ENCODE peak calls at places on chromosomes 5 and 9, in six cellular contexts. T, P, O, C, X and V are unnamed samples.

GRCh38 chr9:95481000-95481399 is 35.8 kb downstream of the PTCH1 start:
- DNase-seq in C (no peak), T (no peak), P (no peak), O (no peak), X (no peak), V (peak; percentile 57)

GRCh38 chr9:82722556-82722955 is 340.4 kb downstream of the RASEF start:
- DNase-seq in P (no peak), C (no peak), X (no peak), T (no peak), O (no peak), V (no peak)

GRCh38 chr5:34522599-34523381 is 133.3 kb upstream of the RAI14 start:
- DNase-seq in T (peak; percentile 36), C (no peak), O (peak; percentile 74), P (peak; percentile 68), X (peak; percentile 54), V (peak; percentile 84)

GRCh38 chr5:59793000-59793399 is 100.5 kb downstream of the PDE4D start:
- DNase-seq in P (peak; percentile 64), O (no peak), T (no peak), X (peak; percentile 82), C (peak; percentile 64), V (peak; percentile 99)

GRCh38 chr9:78437721-78438610 is 141.0 kb downstream of the PSAT1 start:
- DNase-seq in X (no peak), T (no peak), O (no peak), P (no peak), C (no peak), V (no peak)

GRCh38 chr9:133440884-133441283 is 18.7 kb downstream of the ADAMTS13 start:
- DNase-seq in C (no peak), P (no peak), T (no peak), O (no peak), X (no peak), V (no peak)

GRCh38 chr5:154086641-154087040 is 47.9 kb downstream of the MFAP3 start:
- DNase-seq in P (no peak), C (no peak), X (no peak), O (no peak), T (no peak), V (no peak)

GRCh38 chr9:90515550-90515949 is 127.1 kb downstream of the DIRAS2 start:
- DNase-seq in P (no peak), T (no peak), X (no peak), C (no peak), O (no peak), V (no peak)

GRCh38 chr5:1555808-1556681 is 32.3 kb upstream of the LPCAT1 start:
- DNase-seq in T (no peak), P (no peak), X (no peak), O (no peak), C (peak; percentile 63), V (no peak)

GRCh38 chr9:93648181-93648580 is 71.8 kb downstream of the PHF2 start:
- DNase-seq in C (peak; percentile 10), O (no peak), P (no peak), T (no peak), X (no peak), V (no peak)

GRCh38 chr5:161572914-161573313 is 26.4 kb upstream of the GABRB2 start:
- DNase-seq in O (no peak), T (no peak), C (no peak), X (no peak), P (no peak), V (no peak)

GRCh38 chr9:129058965-129059795 is 21.7 kb upstream of the DOLPP1 start:
- DNase-seq in X (no peak), C (no peak), P (no peak), T (no peak), O (no peak), V (no peak)

GRCh38 chr5:119239119-119239417 is 116.8 kb upstream of the TNFAIP8 start:
- DNase-seq in C (no peak), X (no peak), T (no peak), O (no peak), P (no peak), V (no peak)

GRCh38 chr9:32533816-32534215 is 7.8 kb upstream of the RIGI start:
- DNase-seq in O (no peak), P (no peak), T (no peak), C (no peak), X (no peak), V (no peak)

GRCh38 chr5:15844871-15845270 is 334.7 kb downstream of the MARCHF11 start:
- DNase-seq in O (no peak), C (no peak), T (no peak), X (no peak), P (no peak), V (no peak)

GRCh38 chr9:105842023-105842644 is 147.8 kb downstream of the TMEM38B start:
- DNase-seq in X (no peak), P (peak; percentile 3), T (no peak), C (no peak), O (no peak), V (peak; percentile 16)

GRCh38 chr9:100216178-100216787 is 117.2 kb downstream of the INVS start:
- DNase-seq in T (peak; percentile 31), P (no peak), C (no peak), X (no peak), O (no peak), V (peak; percentile 31)

GRCh38 chr5:108661590-108662219 is 86.0 kb upstream of the FER start:
- DNase-seq in X (no peak), P (no peak), O (no peak), C (no peak), T (no peak), V (no peak)

GRCh38 chr9:121662359-121662758 is 10.9 kb downstream of the DAB2IP start:
- DNase-seq in X (no peak), O (no peak), T (no peak), C (no peak), P (no peak), V (no peak)

GRCh38 chr9:127963041-127963358 is 17.8 kb downstream of the EEIG1 start:
- DNase-seq in T (no peak), P (no peak), X (no peak), O (no peak), C (no peak), V (no peak)

GRCh38 chr9:136881691-136882108 is 4.6 kb upstream of the TRAF2 start:
- DNase-seq in P (no peak), T (peak; percentile 66), C (no peak), X (no peak), O (no peak), V (no peak)

GRCh38 chr9:37061763-37062162 is 27.7 kb upstream of the PAX5 start:
- DNase-seq in O (no peak), P (peak; percentile 9), T (no peak), X (no peak), C (no peak), V (no peak)

GRCh38 chr5:74673011-74673790 is 11.8 kb upstream of the HEXB start:
- DNase-seq in O (no peak), X (no peak), T (no peak), P (no peak), C (no peak), V (peak; percentile 39)

GRCh38 chr5:132256086-132256782 is 1.3 kb upstream of the PDLIM4 start:
- DNase-seq in P (no peak), C (no peak), T (no peak), O (no peak), X (no peak), V (no peak)

GRCh38 chr5:132258102-132259060 is 885 bp downstream of the PDLIM4 start:
- DNase-seq in O (peak; percentile 78), C (no peak), P (no peak), X (no peak), T (no peak), V (no peak)

GRCh38 chr5:132256783-132257130 is 739 bp upstream of the PDLIM4 start:
- DNase-seq in C (no peak), P (no peak), O (no peak), X (no peak), T (no peak), V (no peak)

GRCh38 chr5:132259061-132259851 is 1.8 kb downstream of the PDLIM4 start:
- DNase-seq in P (peak; percentile 62), T (no peak), O (peak; percentile 87), C (peak; percentile 78), X (no peak), V (peak; percentile 68)

GRCh38 chr5:132257131-132258101 is at the start of gene PDLIM4:
- DNase-seq in C (no peak), T (no peak), O (peak; percentile 77), P (no peak), X (no peak), V (no peak)
- H3K4me3 ChIP-seq in C (peak within 1 kb of the TSS; percentile 56), T (peak within 1 kb of the TSS; percentile 9), O (peak within 1 kb of the TSS; percentile 60), P (peak within 1 kb of the TSS; percentile 79), X (peak within 1 kb of the TSS; percentile 86), V (peak within 1 kb of the TSS; percentile 80)

DNA sequence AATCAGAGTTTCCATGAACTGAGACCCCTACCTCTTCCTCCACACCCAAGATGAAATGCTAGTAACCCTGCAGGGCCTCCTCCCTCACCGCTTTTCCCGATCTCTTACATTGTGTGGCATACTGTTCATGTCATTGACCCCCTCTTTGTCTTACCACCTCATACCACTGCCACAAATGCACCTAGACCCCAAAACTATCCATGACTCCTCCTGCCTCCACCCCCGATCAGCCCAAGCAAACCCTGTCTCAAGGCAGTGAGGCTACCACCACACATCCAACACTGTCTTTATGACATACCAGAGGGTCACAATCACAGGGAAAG is 55.7 kb downstream of the PLAC8L1 start:
- DNase-seq in O (no peak), P (no peak), X (no peak), T (no peak), C (no peak), V (no peak)
- TF ChIP-seq CTCF in O (no peak), P (no peak), X (no peak), T (no peak), C (no peak), V (no peak)

GRCh38 chr5:179804599-179804947 is 2.1 kb downstream of the MGAT4B start:
- DNase-seq in X (no peak), P (no peak), C (peak; percentile 50), O (no peak), T (no peak), V (no peak)
- H3K4me3 ChIP-seq in X (peak overlapping the region; percentile 69), P (peak overlapping the region; percentile 72), C (no peak overlapping the region), O (peak overlapping the region; percentile 96), T (no peak overlapping the region), V (peak overlapping the region; percentile 72)

DNA sequence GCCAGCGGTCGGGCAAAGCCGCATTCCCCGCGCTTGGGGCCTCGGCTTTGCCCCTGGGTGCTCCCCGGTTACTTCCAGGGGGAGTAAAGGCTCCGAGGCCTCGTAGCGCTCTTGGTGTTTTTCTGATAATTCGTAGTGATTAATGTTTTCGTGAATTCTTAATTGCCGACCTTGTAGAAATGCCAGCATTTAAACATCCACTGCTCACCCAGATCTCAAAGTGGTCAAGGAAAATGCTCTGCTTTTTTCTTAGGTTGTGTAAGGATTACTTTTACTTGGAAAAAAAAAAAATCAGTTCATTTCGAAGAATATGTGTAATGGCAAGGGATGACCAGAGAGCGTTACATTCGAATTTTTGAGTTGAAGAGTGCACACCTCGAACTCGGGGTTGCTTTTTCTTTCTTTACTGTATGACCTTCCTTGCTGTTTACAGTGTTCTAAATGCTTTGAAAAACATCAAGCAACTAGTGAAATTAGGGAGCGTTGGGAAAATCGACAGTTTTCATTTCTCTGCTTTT is 731 bp upstream of the TUT7 start:
- DNase-seq in X (no peak), O (no peak), P (no peak), T (no peak), C (no peak), V (no peak)
- TF ChIP-seq CTCF in X (no peak), O (peak; percentile 3), P (no peak), T (no peak), C (no peak), V (no peak)

DNA sequence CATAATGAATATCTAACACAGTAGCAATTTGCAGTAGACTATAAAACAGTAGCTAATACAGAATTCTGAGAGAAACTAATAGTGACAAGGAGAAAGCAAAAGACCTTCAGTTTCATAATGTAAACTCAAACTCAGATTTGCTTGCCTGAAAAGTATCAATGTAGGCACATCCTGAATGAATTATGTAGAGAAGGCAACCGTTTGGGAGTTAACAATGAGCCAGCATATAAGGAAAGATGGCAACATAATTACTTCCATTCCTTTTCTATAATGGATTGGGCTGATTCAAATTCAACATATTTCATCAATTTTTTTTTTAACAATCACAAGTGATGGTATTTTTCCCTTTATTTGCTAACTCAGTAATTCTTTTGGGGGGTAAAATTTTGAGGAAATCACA is 261.6 kb downstream of the SEMA5A start:
- DNase-seq in O (no peak), T (no peak), C (no peak), P (no peak), X (no peak), V (no peak)
- H3K4me3 ChIP-seq in O (no peak overlapping the region), T (no peak overlapping the region), C (no peak overlapping the region), P (no peak overlapping the region), X (no peak overlapping the region), V (no peak overlapping the region)